ENCODE peak calls at places on chromosomes 7 and 10, in nine cellular contexts. One of them, this sample, is unnamed.

GRCh38 chr10:4234661-4235060 is 449.7 kb upstream of the KLF6 start:
- DNase-seq in mucosa of gallbladder: peak
- DNase-seq in glomerular endothelial cell: no peak
- DNase-seq in SHP77: no peak
- DNase-seq in stimulated activated CD8-positive, alpha-beta memory T cell treated with anti-CD3 and anti-CD28 coated beads, Interleukin-12 subunit alpha, Interleukin-12 subunit beta, amount 100 ng/mL, for 1 hour: peak
- DNase-seq in non-pigmented ciliary epithelial cell: no peak
- DNase-seq in ELR: no peak
- DNase-seq in aorta: no peak
- DNase-seq in type B pancreatic cell: no peak
- DNase-seq in this sample: no peak

GRCh38 chr10:100637785-100638184 is 102.0 kb downstream of the HIF1AN start:
- DNase-seq in glomerular endothelial cell: no peak
- DNase-seq in stimulated activated CD8-positive, alpha-beta memory T cell treated with anti-CD3 and anti-CD28 coated beads, Interleukin-12 subunit alpha, Interleukin-12 subunit beta, amount 100 ng/mL, for 1 hour: no peak
- DNase-seq in aorta: no peak
- DNase-seq in non-pigmented ciliary epithelial cell: no peak
- DNase-seq in ELR: peak
- DNase-seq in SHP77: no peak
- DNase-seq in mucosa of gallbladder: no peak
- DNase-seq in type B pancreatic cell: no peak
- DNase-seq in this sample: no peak

GRCh38 chr10:60230892-60231291 is 158.8 kb downstream of the ANK3 start:
- DNase-seq in aorta: no peak
- DNase-seq in non-pigmented ciliary epithelial cell: no peak
- DNase-seq in mucosa of gallbladder: no peak
- DNase-seq in SHP77: no peak
- DNase-seq in glomerular endothelial cell: no peak
- DNase-seq in ELR: no peak
- DNase-seq in type B pancreatic cell: no peak
- DNase-seq in stimulated activated CD8-positive, alpha-beta memory T cell treated with anti-CD3 and anti-CD28 coated beads, Interleukin-12 subunit alpha, Interleukin-12 subunit beta, amount 100 ng/mL, for 1 hour: no peak
- DNase-seq in this sample: no peak

GRCh38 chr7:298375-298702 is 8.4 kb downstream of the FOXL3 start:
- DNase-seq in non-pigmented ciliary epithelial cell: no peak
- DNase-seq in type B pancreatic cell: peak
- DNase-seq in ELR: no peak
- DNase-seq in stimulated activated CD8-positive, alpha-beta memory T cell treated with anti-CD3 and anti-CD28 coated beads, Interleukin-12 subunit alpha, Interleukin-12 subunit beta, amount 100 ng/mL, for 1 hour: no peak
- DNase-seq in aorta: peak
- DNase-seq in glomerular endothelial cell: no peak
- DNase-seq in SHP77: no peak
- DNase-seq in mucosa of gallbladder: no peak
- DNase-seq in this sample: no peak

GRCh38 chr7:22385326-22385725 is 28.4 kb upstream of the RAPGEF5 start:
- DNase-seq in non-pigmented ciliary epithelial cell: no peak
- DNase-seq in mucosa of gallbladder: no peak
- DNase-seq in SHP77: no peak
- DNase-seq in aorta: no peak
- DNase-seq in glomerular endothelial cell: no peak
- DNase-seq in stimulated activated CD8-positive, alpha-beta memory T cell treated with anti-CD3 and anti-CD28 coated beads, Interleukin-12 subunit alpha, Interleukin-12 subunit beta, amount 100 ng/mL, for 1 hour: no peak
- DNase-seq in ELR: no peak
- DNase-seq in type B pancreatic cell: no peak
- DNase-seq in this sample: no peak

GRCh38 chr10:103850572-103850895 is 4.8 kb downstream of the SH3PXD2A start:
- DNase-seq in mucosa of gallbladder: no peak
- DNase-seq in aorta: no peak
- DNase-seq in ELR: no peak
- DNase-seq in glomerular endothelial cell: no peak
- DNase-seq in non-pigmented ciliary epithelial cell: no peak
- DNase-seq in SHP77: no peak
- DNase-seq in stimulated activated CD8-positive, alpha-beta memory T cell treated with anti-CD3 and anti-CD28 coated beads, Interleukin-12 subunit alpha, Interleukin-12 subunit beta, amount 100 ng/mL, for 1 hour: no peak
- DNase-seq in type B pancreatic cell: no peak
- DNase-seq in this sample: no peak

GRCh38 chr10:67818323-67818722 is 19.7 kb downstream of the DNAJC12 start:
- DNase-seq in stimulated activated CD8-positive, alpha-beta memory T cell treated with anti-CD3 and anti-CD28 coated beads, Interleukin-12 subunit alpha, Interleukin-12 subunit beta, amount 100 ng/mL, for 1 hour: no peak
- DNase-seq in aorta: no peak
- DNase-seq in SHP77: peak
- DNase-seq in mucosa of gallbladder: no peak
- DNase-seq in non-pigmented ciliary epithelial cell: no peak
- DNase-seq in ELR: peak
- DNase-seq in type B pancreatic cell: no peak
- DNase-seq in glomerular endothelial cell: peak
- DNase-seq in this sample: no peak

GRCh38 chr10:28841625-28842024 is 164.3 kb downstream of the BAMBI start:
- DNase-seq in type B pancreatic cell: no peak
- DNase-seq in SHP77: no peak
- DNase-seq in glomerular endothelial cell: no peak
- DNase-seq in mucosa of gallbladder: no peak
- DNase-seq in aorta: no peak
- DNase-seq in stimulated activated CD8-positive, alpha-beta memory T cell treated with anti-CD3 and anti-CD28 coated beads, Interleukin-12 subunit alpha, Interleukin-12 subunit beta, amount 100 ng/mL, for 1 hour: no peak
- DNase-seq in non-pigmented ciliary epithelial cell: peak
- DNase-seq in ELR: peak
- DNase-seq in this sample: no peak

GRCh38 chr10:97517778-97518561 is 19.2 kb downstream of the UBTD1 start:
- DNase-seq in type B pancreatic cell: no peak
- DNase-seq in aorta: peak
- DNase-seq in stimulated activated CD8-positive, alpha-beta memory T cell treated with anti-CD3 and anti-CD28 coated beads, Interleukin-12 subunit alpha, Interleukin-12 subunit beta, amount 100 ng/mL, for 1 hour: no peak
- DNase-seq in glomerular endothelial cell: no peak
- DNase-seq in SHP77: peak
- DNase-seq in mucosa of gallbladder: no peak
- DNase-seq in non-pigmented ciliary epithelial cell: no peak
- DNase-seq in ELR: peak
- DNase-seq in this sample: no peak

GRCh38 chr7:132891554-132891953 is 190.3 kb downstream of the CHCHD3 start:
- DNase-seq in aorta: no peak
- DNase-seq in mucosa of gallbladder: no peak
- DNase-seq in non-pigmented ciliary epithelial cell: no peak
- DNase-seq in type B pancreatic cell: no peak
- DNase-seq in stimulated activated CD8-positive, alpha-beta memory T cell treated with anti-CD3 and anti-CD28 coated beads, Interleukin-12 subunit alpha, Interleukin-12 subunit beta, amount 100 ng/mL, for 1 hour: no peak
- DNase-seq in ELR: no peak
- DNase-seq in glomerular endothelial cell: no peak
- DNase-seq in SHP77: no peak
- DNase-seq in this sample: no peak

GRCh38 chr7:37377231-37377630 is 71.4 kb downstream of the ELMO1 start:
- DNase-seq in ELR: no peak
- DNase-seq in non-pigmented ciliary epithelial cell: no peak
- DNase-seq in type B pancreatic cell: no peak
- DNase-seq in glomerular endothelial cell: no peak
- DNase-seq in stimulated activated CD8-positive, alpha-beta memory T cell treated with anti-CD3 and anti-CD28 coated beads, Interleukin-12 subunit alpha, Interleukin-12 subunit beta, amount 100 ng/mL, for 1 hour: no peak
- DNase-seq in mucosa of gallbladder: no peak
- DNase-seq in aorta: no peak
- DNase-seq in SHP77: no peak
- DNase-seq in this sample: no peak

GRCh38 chr10:2680802-2681201 is 386.5 kb upstream of the PFKP start:
- DNase-seq in glomerular endothelial cell: no peak
- DNase-seq in aorta: no peak
- DNase-seq in ELR: no peak
- DNase-seq in non-pigmented ciliary epithelial cell: no peak
- DNase-seq in SHP77: no peak
- DNase-seq in mucosa of gallbladder: no peak
- DNase-seq in stimulated activated CD8-positive, alpha-beta memory T cell treated with anti-CD3 and anti-CD28 coated beads, Interleukin-12 subunit alpha, Interleukin-12 subunit beta, amount 100 ng/mL, for 1 hour: no peak
- DNase-seq in type B pancreatic cell: no peak
- DNase-seq in this sample: no peak

GRCh38 chr10:88879754-88880286 is at the start of gene STAMBPL1:
- DNase-seq in type B pancreatic cell: peak
- DNase-seq in ELR: peak
- DNase-seq in mucosa of gallbladder: peak
- DNase-seq in stimulated activated CD8-positive, alpha-beta memory T cell treated with anti-CD3 and anti-CD28 coated beads, Interleukin-12 subunit alpha, Interleukin-12 subunit beta, amount 100 ng/mL, for 1 hour: peak
- DNase-seq in glomerular endothelial cell: no peak
- DNase-seq in SHP77: peak
- DNase-seq in aorta: no peak
- DNase-seq in non-pigmented ciliary epithelial cell: no peak
- DNase-seq in this sample: no peak

GRCh38 chr7:104848386-104848990 is 165.5 kb upstream of the KMT2E start:
- DNase-seq in aorta: no peak
- DNase-seq in type B pancreatic cell: peak
- DNase-seq in glomerular endothelial cell: no peak
- DNase-seq in mucosa of gallbladder: peak
- DNase-seq in ELR: peak
- DNase-seq in stimulated activated CD8-positive, alpha-beta memory T cell treated with anti-CD3 and anti-CD28 coated beads, Interleukin-12 subunit alpha, Interleukin-12 subunit beta, amount 100 ng/mL, for 1 hour: peak
- DNase-seq in non-pigmented ciliary epithelial cell: peak
- DNase-seq in SHP77: peak
- DNase-seq in this sample: no peak

GRCh38 chr7:155489862-155490696 is 32.1 kb downstream of the EN2 start:
- DNase-seq in glomerular endothelial cell: no peak
- DNase-seq in ELR: peak
- DNase-seq in mucosa of gallbladder: no peak
- DNase-seq in aorta: peak
- DNase-seq in stimulated activated CD8-positive, alpha-beta memory T cell treated with anti-CD3 and anti-CD28 coated beads, Interleukin-12 subunit alpha, Interleukin-12 subunit beta, amount 100 ng/mL, for 1 hour: no peak
- DNase-seq in non-pigmented ciliary epithelial cell: no peak
- DNase-seq in type B pancreatic cell: no peak
- DNase-seq in SHP77: no peak
- DNase-seq in this sample: no peak

GRCh38 chr10:69815099-69815498 is 13.4 kb downstream of the COL13A1 start:
- DNase-seq in aorta: no peak
- DNase-seq in SHP77: no peak
- DNase-seq in stimulated activated CD8-positive, alpha-beta memory T cell treated with anti-CD3 and anti-CD28 coated beads, Interleukin-12 subunit alpha, Interleukin-12 subunit beta, amount 100 ng/mL, for 1 hour: no peak
- DNase-seq in mucosa of gallbladder: no peak
- DNase-seq in type B pancreatic cell: no peak
- DNase-seq in glomerular endothelial cell: no peak
- DNase-seq in ELR: no peak
- DNase-seq in non-pigmented ciliary epithelial cell: no peak
- DNase-seq in this sample: no peak

GRCh38 chr7:99374121-99375064 is at the start of gene ARPC1B:
- DNase-seq in glomerular endothelial cell: no peak
- DNase-seq in non-pigmented ciliary epithelial cell: no peak
- DNase-seq in aorta: peak
- DNase-seq in SHP77: peak
- DNase-seq in type B pancreatic cell: no peak
- DNase-seq in mucosa of gallbladder: peak
- DNase-seq in stimulated activated CD8-positive, alpha-beta memory T cell treated with anti-CD3 and anti-CD28 coated beads, Interleukin-12 subunit alpha, Interleukin-12 subunit beta, amount 100 ng/mL, for 1 hour: peak
- DNase-seq in ELR: peak
- DNase-seq in this sample: no peak

GRCh38 chr10:32244421-32245207 is 102.3 kb downstream of the EPC1 start:
- DNase-seq in ELR: no peak
- DNase-seq in non-pigmented ciliary epithelial cell: no peak
- DNase-seq in stimulated activated CD8-positive, alpha-beta memory T cell treated with anti-CD3 and anti-CD28 coated beads, Interleukin-12 subunit alpha, Interleukin-12 subunit beta, amount 100 ng/mL, for 1 hour: no peak
- DNase-seq in mucosa of gallbladder: no peak
- DNase-seq in SHP77: no peak
- DNase-seq in glomerular endothelial cell: no peak
- DNase-seq in aorta: no peak
- DNase-seq in type B pancreatic cell: no peak
- DNase-seq in this sample: no peak

GRCh38 chr10:31528834-31529233 is 209.8 kb downstream of the ZEB1 start:
- DNase-seq in mucosa of gallbladder: no peak
- DNase-seq in glomerular endothelial cell: no peak
- DNase-seq in ELR: no peak
- DNase-seq in aorta: no peak
- DNase-seq in SHP77: no peak
- DNase-seq in stimulated activated CD8-positive, alpha-beta memory T cell treated with anti-CD3 and anti-CD28 coated beads, Interleukin-12 subunit alpha, Interleukin-12 subunit beta, amount 100 ng/mL, for 1 hour: no peak
- DNase-seq in type B pancreatic cell: no peak
- DNase-seq in non-pigmented ciliary epithelial cell: no peak
- DNase-seq in this sample: no peak

GRCh38 chr7:92880212-92881090 is 44.1 kb upstream of the CDK6 start:
- DNase-seq in ELR: peak
- DNase-seq in glomerular endothelial cell: no peak
- DNase-seq in type B pancreatic cell: no peak
- DNase-seq in aorta: peak
- DNase-seq in stimulated activated CD8-positive, alpha-beta memory T cell treated with anti-CD3 and anti-CD28 coated beads, Interleukin-12 subunit alpha, Interleukin-12 subunit beta, amount 100 ng/mL, for 1 hour: no peak
- DNase-seq in mucosa of gallbladder: no peak
- DNase-seq in SHP77: peak
- DNase-seq in non-pigmented ciliary epithelial cell: no peak
- DNase-seq in this sample: no peak

GRCh38 chr10:51867956-51868355 is 168.6 kb upstream of the CSTF2T start:
- DNase-seq in aorta: no peak
- DNase-seq in non-pigmented ciliary epithelial cell: peak
- DNase-seq in type B pancreatic cell: no peak
- DNase-seq in mucosa of gallbladder: no peak
- DNase-seq in glomerular endothelial cell: no peak
- DNase-seq in stimulated activated CD8-positive, alpha-beta memory T cell treated with anti-CD3 and anti-CD28 coated beads, Interleukin-12 subunit alpha, Interleukin-12 subunit beta, amount 100 ng/mL, for 1 hour: no peak
- DNase-seq in SHP77: no peak
- DNase-seq in ELR: peak
- DNase-seq in this sample: no peak

GRCh38 chr7:95427123-95427522 is 7.7 kb downstream of the PON2 start:
- DNase-seq in mucosa of gallbladder: no peak
- DNase-seq in stimulated activated CD8-positive, alpha-beta memory T cell treated with anti-CD3 and anti-CD28 coated beads, Interleukin-12 subunit alpha, Interleukin-12 subunit beta, amount 100 ng/mL, for 1 hour: no peak
- DNase-seq in aorta: no peak
- DNase-seq in SHP77: no peak
- DNase-seq in ELR: no peak
- DNase-seq in glomerular endothelial cell: no peak
- DNase-seq in type B pancreatic cell: no peak
- DNase-seq in non-pigmented ciliary epithelial cell: no peak
- DNase-seq in this sample: no peak

GRCh38 chr10:102072867-102073527 is 7.8 kb downstream of the HPS6 start:
- DNase-seq in ELR: peak
- DNase-seq in aorta: peak
- DNase-seq in type B pancreatic cell: peak
- DNase-seq in non-pigmented ciliary epithelial cell: no peak
- DNase-seq in SHP77: peak
- DNase-seq in mucosa of gallbladder: peak
- DNase-seq in stimulated activated CD8-positive, alpha-beta memory T cell treated with anti-CD3 and anti-CD28 coated beads, Interleukin-12 subunit alpha, Interleukin-12 subunit beta, amount 100 ng/mL, for 1 hour: peak
- DNase-seq in glomerular endothelial cell: no peak
- DNase-seq in this sample: peak

GRCh38 chr7:133436014-133436428 is 183.1 kb downstream of the EXOC4 start:
- DNase-seq in SHP77: no peak
- DNase-seq in aorta: no peak
- DNase-seq in non-pigmented ciliary epithelial cell: peak
- DNase-seq in ELR: peak
- DNase-seq in type B pancreatic cell: no peak
- DNase-seq in glomerular endothelial cell: no peak
- DNase-seq in mucosa of gallbladder: no peak
- DNase-seq in stimulated activated CD8-positive, alpha-beta memory T cell treated with anti-CD3 and anti-CD28 coated beads, Interleukin-12 subunit alpha, Interleukin-12 subunit beta, amount 100 ng/mL, for 1 hour: no peak
- DNase-seq in this sample: no peak

GRCh38 chr10:46531737-46532136 is 24.7 kb downstream of the GPRIN2 start:
- DNase-seq in stimulated activated CD8-positive, alpha-beta memory T cell treated with anti-CD3 and anti-CD28 coated beads, Interleukin-12 subunit alpha, Interleukin-12 subunit beta, amount 100 ng/mL, for 1 hour: no peak
- DNase-seq in ELR: no peak
- DNase-seq in glomerular endothelial cell: no peak
- DNase-seq in non-pigmented ciliary epithelial cell: no peak
- DNase-seq in aorta: no peak
- DNase-seq in mucosa of gallbladder: no peak
- DNase-seq in type B pancreatic cell: no peak
- DNase-seq in SHP77: no peak
- DNase-seq in this sample: no peak

GRCh38 chr10:10138685-10139084 is 879.0 kb upstream of the CELF2 start:
- DNase-seq in non-pigmented ciliary epithelial cell: no peak
- DNase-seq in type B pancreatic cell: no peak
- DNase-seq in aorta: no peak
- DNase-seq in ELR: no peak
- DNase-seq in stimulated activated CD8-positive, alpha-beta memory T cell treated with anti-CD3 and anti-CD28 coated beads, Interleukin-12 subunit alpha, Interleukin-12 subunit beta, amount 100 ng/mL, for 1 hour: no peak
- DNase-seq in glomerular endothelial cell: no peak
- DNase-seq in SHP77: no peak
- DNase-seq in mucosa of gallbladder: no peak
- DNase-seq in this sample: no peak

GRCh38 chr10:52814506-52814905 is 41.9 kb upstream of the MBL2 start:
- DNase-seq in type B pancreatic cell: no peak
- DNase-seq in ELR: no peak
- DNase-seq in glomerular endothelial cell: no peak
- DNase-seq in stimulated activated CD8-positive, alpha-beta memory T cell treated with anti-CD3 and anti-CD28 coated beads, Interleukin-12 subunit alpha, Interleukin-12 subunit beta, amount 100 ng/mL, for 1 hour: no peak
- DNase-seq in aorta: no peak
- DNase-seq in non-pigmented ciliary epithelial cell: no peak
- DNase-seq in mucosa of gallbladder: no peak
- DNase-seq in SHP77: no peak
- DNase-seq in this sample: no peak

GRCh38 chr10:69636626-69637550 is 6.8 kb downstream of the FAM241B start:
- DNase-seq in stimulated activated CD8-positive, alpha-beta memory T cell treated with anti-CD3 and anti-CD28 coated beads, Interleukin-12 subunit alpha, Interleukin-12 subunit beta, amount 100 ng/mL, for 1 hour: no peak
- DNase-seq in type B pancreatic cell: no peak
- DNase-seq in glomerular endothelial cell: no peak
- DNase-seq in ELR: peak
- DNase-seq in aorta: no peak
- DNase-seq in mucosa of gallbladder: no peak
- DNase-seq in SHP77: no peak
- DNase-seq in non-pigmented ciliary epithelial cell: no peak
- DNase-seq in this sample: no peak

GRCh38 chr7:70416611-70417010 is 715.3 kb upstream of the GALNT17 start:
- DNase-seq in aorta: no peak
- DNase-seq in non-pigmented ciliary epithelial cell: no peak
- DNase-seq in glomerular endothelial cell: no peak
- DNase-seq in type B pancreatic cell: no peak
- DNase-seq in SHP77: no peak
- DNase-seq in mucosa of gallbladder: no peak
- DNase-seq in stimulated activated CD8-positive, alpha-beta memory T cell treated with anti-CD3 and anti-CD28 coated beads, Interleukin-12 subunit alpha, Interleukin-12 subunit beta, amount 100 ng/mL, for 1 hour: no peak
- DNase-seq in ELR: no peak
- DNase-seq in this sample: no peak

GRCh38 chr10:97466755-97467154 is 20.8 kb downstream of the ZDHHC16 start:
- DNase-seq in type B pancreatic cell: no peak
- DNase-seq in ELR: peak
- DNase-seq in aorta: no peak
- DNase-seq in stimulated activated CD8-positive, alpha-beta memory T cell treated with anti-CD3 and anti-CD28 coated beads, Interleukin-12 subunit alpha, Interleukin-12 subunit beta, amount 100 ng/mL, for 1 hour: no peak
- DNase-seq in SHP77: no peak
- DNase-seq in non-pigmented ciliary epithelial cell: no peak
- DNase-seq in mucosa of gallbladder: no peak
- DNase-seq in glomerular endothelial cell: no peak
- DNase-seq in this sample: no peak

GRCh38 chr7:12074889-12075288 is 136.2 kb upstream of the TMEM106B start:
- DNase-seq in stimulated activated CD8-positive, alpha-beta memory T cell treated with anti-CD3 and anti-CD28 coated beads, Interleukin-12 subunit alpha, Interleukin-12 subunit beta, amount 100 ng/mL, for 1 hour: no peak
- DNase-seq in non-pigmented ciliary epithelial cell: no peak
- DNase-seq in mucosa of gallbladder: no peak
- DNase-seq in glomerular endothelial cell: no peak
- DNase-seq in ELR: no peak
- DNase-seq in type B pancreatic cell: no peak
- DNase-seq in aorta: no peak
- DNase-seq in SHP77: no peak
- DNase-seq in this sample: no peak

This sample was measured in SK-N-MC.